ENCODE peak calls at places on chromosomes 16 and 17, in seven cellular contexts. C is T-helper 2 cell, T is anterior cingulate cortex, A is fibroblast of lung, E is EL, P is GM19239, S is heart right ventricle. N is an unnamed sample.

GRCh38 chr17:57377094-57377493 is 120.8 kb downstream of the MSI2 start:
- DNase-seq in C (no peak), T (no peak), A (no peak), E (no peak), P (no peak), S (no peak), N (no peak)

GRCh38 chr16:11349599-11350276 is 4.5 kb downstream of the RMI2 start:
- DNase-seq in C (no peak), T (peak; percentile 22), A (peak; percentile 66), E (peak; percentile 81), P (no peak), S (peak; percentile 54), N (peak; percentile 71)

GRCh38 chr16:85296859-85297698 is 184.8 kb upstream of the CIBAR2 start:
- DNase-seq in C (peak; percentile 22), T (peak; percentile 15), A (no peak), E (peak; percentile 45), P (peak; percentile 62), S (no peak), N (peak; percentile 48)

GRCh38 chr17:76278952-76279741 is 14.0 kb downstream of the UBALD2 start:
- DNase-seq in C (peak; percentile 78), T (peak; percentile 69), A (peak; percentile 51), E (peak; percentile 77), P (peak; percentile 92), S (peak; percentile 86), N (peak; percentile 92)

GRCh38 chr16:67648764-67649407 is 3.9 kb downstream of the CARMIL2 start:
- DNase-seq in C (no peak), T (no peak), A (no peak), E (no peak), P (no peak), S (no peak), N (no peak)

GRCh38 chr17:70405492-70406220 is 236.3 kb downstream of the KCNJ2 start:
- DNase-seq in C (no peak), T (no peak), A (peak; percentile 97), E (peak; percentile 91), P (no peak), S (no peak), N (peak; percentile 87)

GRCh38 chr17:17110520-17110919 is 68.3 kb downstream of the MPRIP start:
- DNase-seq in C (no peak), T (no peak), A (no peak), E (no peak), P (no peak), S (no peak), N (no peak)

GRCh38 chr17:57140321-57140720 is 55.3 kb downstream of the AKAP1 start:
- DNase-seq in C (no peak), T (no peak), A (no peak), E (no peak), P (no peak), S (no peak), N (no peak)

GRCh38 chr17:17070931-17071330 is 28.7 kb downstream of the MPRIP start:
- DNase-seq in C (no peak), T (no peak), A (no peak), E (no peak), P (no peak), S (no peak), N (no peak)

GRCh38 chr17:28737770-28738679 is 5.8 kb upstream of the TRAF4 start:
- DNase-seq in C (no peak), T (no peak), A (no peak), E (no peak), P (peak; percentile 75), S (no peak), N (no peak)

GRCh38 chr17:10144976-10145375 is 53.4 kb downstream of the GAS7 start:
- DNase-seq in C (no peak), T (no peak), A (no peak), E (no peak), P (no peak), S (no peak), N (peak; percentile 54)

GRCh38 chr17:78822552-78822951 is 18.1 kb downstream of the USP36 start:
- DNase-seq in C (no peak), T (no peak), A (peak; percentile 100), E (peak; percentile 100), P (no peak), S (no peak), N (peak; percentile 64)

GRCh38 chr17:22409160-22409751 is 716.9 kb downstream of the KCNJ18 start:
- DNase-seq in C (no peak), T (no peak), A (no peak), E (no peak), P (no peak), S (no peak), N (no peak)

GRCh38 chr16:85557083-85557975 is 55.8 kb upstream of the GSE1 start:
- DNase-seq in C (peak; percentile 24), T (no peak), A (no peak), E (peak; percentile 29), P (peak; percentile 48), S (no peak), N (peak; percentile 41)

GRCh38 chr17:78708510-78708973 is 73.5 kb downstream of the CYTH1 start:
- DNase-seq in C (peak; percentile 47), T (peak; percentile 62), A (peak; percentile 74), E (peak; percentile 70), P (no peak), S (peak; percentile 58), N (peak; percentile 93)

GRCh38 chr16:495127-495748 is 32.3 kb upstream of the CAPN15 start:
- DNase-seq in C (no peak), T (no peak), A (peak; percentile 6), E (peak; percentile 41), P (peak; percentile 49), S (no peak), N (peak; percentile 26)

GRCh38 chr17:66235377-66235994 is 6.3 kb upstream of the APOH start:
- DNase-seq in C (no peak), T (no peak), A (no peak), E (no peak), P (no peak), S (no peak), N (no peak)

GRCh38 chr17:39706921-39707337 is 7.1 kb downstream of the ERBB2 start:
- DNase-seq in C (no peak), T (no peak), A (no peak), E (no peak), P (no peak), S (no peak), N (no peak)

GRCh38 chr16:55368205-55368604 is 44.2 kb downstream of the IRX6 start:
- DNase-seq in C (no peak), T (no peak), A (no peak), E (peak; percentile 19), P (no peak), S (no peak), N (no peak)

GRCh38 chr16:86465434-86465833 is 44.9 kb upstream of the FOXF1 start:
- DNase-seq in C (no peak), T (no peak), A (no peak), E (no peak), P (no peak), S (no peak), N (no peak)

GRCh38 chr16:29710227-29711219 is 31.5 kb downstream of the QPRT start:
- DNase-seq in C (no peak), T (no peak), A (peak; percentile 78), E (peak; percentile 73), P (no peak), S (peak; percentile 21), N (peak; percentile 76)

GRCh38 chr17:74879308-74879707 is 6.5 kb upstream of the FDXR start:
- DNase-seq in C (no peak), T (no peak), A (no peak), E (no peak), P (no peak), S (no peak), N (no peak)

GRCh38 chr17:31858647-31859486 is at the start of gene COPRS:
- DNase-seq in C (peak; percentile 76), T (peak; percentile 71), A (peak; percentile 81), E (peak; percentile 89), P (peak; percentile 98), S (peak; percentile 90), N (peak; percentile 94)

GRCh38 chr16:8568231-8568617 is 22.1 kb downstream of the TMEM114 start:
- DNase-seq in C (no peak), T (no peak), A (peak; percentile 10), E (no peak), P (no peak), S (no peak), N (no peak)

GRCh38 chr16:67490330-67491096 is 7.2 kb upstream of the AGRP start:
- DNase-seq in C (no peak), T (no peak), A (no peak), E (no peak), P (no peak), S (no peak), N (no peak)

GRCh38 chr16:80437707-80438106 is 103.1 kb upstream of the DYNLRB2 start:
- DNase-seq in C (no peak), T (no peak), A (no peak), E (no peak), P (no peak), S (no peak), N (no peak)

GRCh38 chr17:77476920-77477805 is 336.4 kb downstream of the SEC14L1 start:
- DNase-seq in C (no peak), T (no peak), A (peak; percentile 98), E (peak; percentile 99), P (no peak), S (peak; percentile 74), N (peak; percentile 94)

GRCh38 chr17:65485388-65486299 is 75.8 kb downstream of the AXIN2 start:
- DNase-seq in C (no peak), T (no peak), A (peak; percentile 79), E (no peak), P (no peak), S (no peak), N (peak; percentile 77)

GRCh38 chr17:79985951-79986391 is 49.7 kb downstream of the TBC1D16 start:
- DNase-seq in C (no peak), T (no peak), A (no peak), E (no peak), P (no peak), S (no peak), N (no peak)

GRCh38 chr17:68822752-68823289 is 132.4 kb downstream of the ABCA8 start:
- DNase-seq in C (no peak), T (no peak), A (no peak), E (no peak), P (no peak), S (no peak), N (no peak)

GRCh38 chr17:64278614-64279013 is 15.6 kb upstream of the TEX2 start:
- DNase-seq in C (no peak), T (no peak), A (peak; percentile 58), E (peak; percentile 60), P (no peak), S (peak; percentile 16), N (no peak)

GRCh38 chr16:9383281-9383680 is 291.8 kb downstream of the HAPSTR1 start:
- DNase-seq in C (no peak), T (no peak), A (no peak), E (no peak), P (no peak), S (no peak), N (no peak)

GRCh38 chr17:72529386-72529785 is 408.6 kb downstream of the SOX9 start:
- DNase-seq in C (no peak), T (no peak), A (peak; percentile 43), E (no peak), P (no peak), S (no peak), N (peak; percentile 63)

GRCh38 chr17:61400058-61400785 is 579 bp downstream of the TBX2 start:
- DNase-seq in C (no peak), T (no peak), A (peak; percentile 59), E (peak; percentile 61), P (no peak), S (no peak), N (peak; percentile 74)

GRCh38 chr17:40063915-40064531 is 1.3 kb downstream of the THRA start:
- DNase-seq in C (no peak), T (no peak), A (no peak), E (no peak), P (no peak), S (no peak), N (no peak)

N was measured in astrocyte of the hippocampus.